ENCODE peak calls at places on chromosomes 16 and 17, in nine cellular contexts. H, G, R, J, A, B, K, D and F are unnamed samples.

GRCh38 chr17:49224198-49224996 is 6.2 kb downstream of the PHOSPHO1 start:
- DNase-seq in H (no peak), G (no peak), R (peak), J (peak), A (no peak), B (no peak), K (no peak), D (peak), F (peak)

GRCh38 chr16:69406780-69407331 is 17.6 kb upstream of the CYB5B start:
- DNase-seq in H (no peak), G (no peak), R (no peak), J (no peak), A (no peak), B (peak), K (no peak), D (no peak), F (no peak)

GRCh38 chr16:88453621-88454314 is 688 bp downstream of the ZFPM1 start:
- DNase-seq in H (no peak), G (no peak), R (peak), J (no peak), A (no peak), B (no peak), K (no peak), D (no peak), F (peak)

GRCh38 chr16:50025544-50025931 is 513 bp downstream of the CNEP1R1 start:
- DNase-seq in H (peak), G (no peak), R (no peak), J (no peak), A (peak), B (no peak), K (no peak), D (peak), F (peak)

GRCh38 chr17:72797142-72797541 is 295.3 kb downstream of the SLC39A11 start:
- DNase-seq in H (no peak), G (no peak), R (no peak), J (no peak), A (no peak), B (no peak), K (no peak), D (no peak), F (no peak)

GRCh38 chr16:87360862-87361610 is 22.5 kb downstream of the FBXO31 start:
- DNase-seq in H (no peak), G (no peak), R (no peak), J (no peak), A (no peak), B (no peak), K (no peak), D (no peak), F (no peak)

GRCh38 chr17:19744492-19744891 is 3.6 kb downstream of the ALDH3A1 start:
- DNase-seq in H (peak), G (no peak), R (no peak), J (no peak), A (no peak), B (no peak), K (no peak), D (peak), F (no peak)

GRCh38 chr16:62298567-62298966 is 262.3 kb upstream of the CDH8 start:
- DNase-seq in H (no peak), G (no peak), R (no peak), J (no peak), A (no peak), B (no peak), K (no peak), D (no peak), F (no peak)

GRCh38 chr17:75604034-75604695 is 16.6 kb downstream of the MYO15B start:
- DNase-seq in H (peak), G (no peak), R (no peak), J (no peak), A (no peak), B (no peak), K (peak), D (peak), F (no peak)

GRCh38 chr17:73586921-73587680 is 57.1 kb downstream of the SDK2 start:
- DNase-seq in H (no peak), G (no peak), R (no peak), J (no peak), A (no peak), B (peak), K (no peak), D (no peak), F (no peak)

GRCh38 chr17:60743812-60744211 is 66.2 kb downstream of the BCAS3 start:
- DNase-seq in H (no peak), G (peak), R (no peak), J (peak), A (no peak), B (peak), K (no peak), D (no peak), F (no peak)

GRCh38 chr17:10532026-10532425 is 13.7 kb upstream of the MYH1 start:
- DNase-seq in H (no peak), G (no peak), R (no peak), J (no peak), A (no peak), B (no peak), K (no peak), D (no peak), F (no peak)

GRCh38 chr17:47776330-47777197 is 43.5 kb downstream of the TBX21 start:
- DNase-seq in H (no peak), G (no peak), R (no peak), J (no peak), A (peak), B (peak), K (no peak), D (peak), F (no peak)

GRCh38 chr16:10812352-10813122 is 6.1 kb downstream of the TVP23A start:
- DNase-seq in H (no peak), G (no peak), R (no peak), J (no peak), A (no peak), B (no peak), K (no peak), D (no peak), F (no peak)

GRCh38 chr17:43952724-43953666 is 745 bp downstream of the PYY start:
- DNase-seq in H (no peak), G (no peak), R (no peak), J (no peak), A (no peak), B (no peak), K (no peak), D (no peak), F (no peak)

GRCh38 chr16:28531777-28532744 is 6.7 kb downstream of the NUPR1 start:
- DNase-seq in H (peak), G (no peak), R (no peak), J (no peak), A (no peak), B (peak), K (peak), D (peak), F (peak)

GRCh38 chr16:89297870-89298545 is 80.5 kb downstream of the ZNF778 start:
- DNase-seq in H (no peak), G (no peak), R (no peak), J (no peak), A (no peak), B (no peak), K (no peak), D (no peak), F (no peak)

GRCh38 chr16:369866-370436 is 387 bp downstream of the MRPL28 start:
- DNase-seq in H (peak), G (no peak), R (peak), J (no peak), A (no peak), B (no peak), K (peak), D (no peak), F (no peak)

GRCh38 chr16:4945560-4946502 is 8.9 kb upstream of the PPL start:
- DNase-seq in H (peak), G (peak), R (no peak), J (peak), A (no peak), B (peak), K (peak), D (no peak), F (peak)

GRCh38 chr17:4953461-4953961 is 2.6 kb downstream of the ENO3 start:
- DNase-seq in H (no peak), G (no peak), R (no peak), J (no peak), A (no peak), B (no peak), K (no peak), D (no peak), F (no peak)

GRCh38 chr16:76265434-76266045 is 11.7 kb upstream of the CNTNAP4 start:
- DNase-seq in H (no peak), G (no peak), R (no peak), J (no peak), A (peak), B (peak), K (no peak), D (peak), F (no peak)

GRCh38 chr16:73047536-73048291 is at the start of gene ZFHX3:
- DNase-seq in H (peak), G (peak), R (peak), J (peak), A (peak), B (no peak), K (peak), D (peak), F (peak)

GRCh38 chr17:75109407-75110236 is at the start of gene ARMC7:
- DNase-seq in H (peak), G (peak), R (peak), J (peak), A (peak), B (peak), K (peak), D (peak), F (peak)

GRCh38 chr16:19382084-19382801 is 35.4 kb upstream of the TMC5 start:
- DNase-seq in H (no peak), G (no peak), R (no peak), J (peak), A (no peak), B (no peak), K (no peak), D (no peak), F (no peak)

GRCh38 chr16:71311553-71312158 is 22.5 kb upstream of the CMTR2 start:
- DNase-seq in H (no peak), G (no peak), R (no peak), J (no peak), A (no peak), B (no peak), K (no peak), D (no peak), F (no peak)

GRCh38 chr17:35082073-35082657 is 18.7 kb upstream of the RFFL start:
- DNase-seq in H (no peak), G (no peak), R (no peak), J (no peak), A (no peak), B (peak), K (no peak), D (no peak), F (no peak)

GRCh38 chr17:7864995-7865650 is 7.3 kb downstream of the CYB5D1 start:
- DNase-seq in H (no peak), G (no peak), R (no peak), J (no peak), A (no peak), B (no peak), K (no peak), D (no peak), F (no peak)

GRCh38 chr16:49504023-49504364 is 130.4 kb downstream of the C16orf78 start:
- DNase-seq in H (no peak), G (no peak), R (no peak), J (no peak), A (no peak), B (no peak), K (no peak), D (no peak), F (no peak)

GRCh38 chr17:48487221-48487620 is 43.6 kb downstream of the HOXB1 start:
- DNase-seq in H (no peak), G (no peak), R (no peak), J (no peak), A (no peak), B (no peak), K (no peak), D (no peak), F (no peak)

GRCh38 chr16:733382-734207 is 6.7 kb downstream of the HAGHL start:
- DNase-seq in H (no peak), G (no peak), R (peak), J (no peak), A (no peak), B (no peak), K (peak), D (no peak), F (no peak)

GRCh38 chr17:74963656-74964055 is 8.9 kb downstream of the HID1 start:
- DNase-seq in H (no peak), G (no peak), R (no peak), J (no peak), A (peak), B (no peak), K (no peak), D (no peak), F (no peak)

GRCh38 chr17:62703269-62703775 is 75.9 kb downstream of the MRC2 start:
- DNase-seq in H (peak), G (peak), R (peak), J (no peak), A (no peak), B (no peak), K (peak), D (no peak), F (peak)

GRCh38 chr16:66510711-66511614 is 39.0 kb downstream of the TK2 start:
- DNase-seq in H (no peak), G (no peak), R (no peak), J (peak), A (no peak), B (no peak), K (peak), D (no peak), F (peak)

GRCh38 chr16:4496305-4496704 is 20.1 kb downstream of the HMOX2 start:
- DNase-seq in H (no peak), G (no peak), R (no peak), J (no peak), A (no peak), B (peak), K (no peak), D (no peak), F (no peak)

GRCh38 chr17:51097708-51098446 is 22.8 kb downstream of the SPAG9 start:
- DNase-seq in H (no peak), G (no peak), R (no peak), J (no peak), A (peak), B (no peak), K (no peak), D (peak), F (no peak)

GRCh38 chr16:4314532-4315184 is 1.2 kb upstream of the GLIS2 start:
- DNase-seq in H (peak), G (no peak), R (no peak), J (no peak), A (no peak), B (peak), K (peak), D (no peak), F (no peak)

GRCh38 chr17:73984981-73985380 is 218.5 kb upstream of the RPL38 start:
- DNase-seq in H (no peak), G (no peak), R (no peak), J (no peak), A (peak), B (no peak), K (no peak), D (no peak), F (no peak)

GRCh38 chr16:11350531-11351335 is 5.5 kb downstream of the RMI2 start:
- DNase-seq in H (no peak), G (no peak), R (no peak), J (no peak), A (no peak), B (no peak), K (no peak), D (no peak), F (no peak)

GRCh38 chr17:6775871-6776405 is at the start of gene FBXO39:
- DNase-seq in H (no peak), G (no peak), R (no peak), J (no peak), A (no peak), B (no peak), K (no peak), D (no peak), F (peak)

GRCh38 chr17:42028791-42029127 is 8.9 kb downstream of the NKIRAS2 start:
- DNase-seq in H (no peak), G (no peak), R (no peak), J (no peak), A (no peak), B (no peak), K (no peak), D (no peak), F (no peak)
- TF ChIP-seq CTCF in H (no peak), G (no peak), R (no peak), J (no peak), A (no peak), B (no peak), K (no peak), D (no peak), F (no peak)

DNA sequence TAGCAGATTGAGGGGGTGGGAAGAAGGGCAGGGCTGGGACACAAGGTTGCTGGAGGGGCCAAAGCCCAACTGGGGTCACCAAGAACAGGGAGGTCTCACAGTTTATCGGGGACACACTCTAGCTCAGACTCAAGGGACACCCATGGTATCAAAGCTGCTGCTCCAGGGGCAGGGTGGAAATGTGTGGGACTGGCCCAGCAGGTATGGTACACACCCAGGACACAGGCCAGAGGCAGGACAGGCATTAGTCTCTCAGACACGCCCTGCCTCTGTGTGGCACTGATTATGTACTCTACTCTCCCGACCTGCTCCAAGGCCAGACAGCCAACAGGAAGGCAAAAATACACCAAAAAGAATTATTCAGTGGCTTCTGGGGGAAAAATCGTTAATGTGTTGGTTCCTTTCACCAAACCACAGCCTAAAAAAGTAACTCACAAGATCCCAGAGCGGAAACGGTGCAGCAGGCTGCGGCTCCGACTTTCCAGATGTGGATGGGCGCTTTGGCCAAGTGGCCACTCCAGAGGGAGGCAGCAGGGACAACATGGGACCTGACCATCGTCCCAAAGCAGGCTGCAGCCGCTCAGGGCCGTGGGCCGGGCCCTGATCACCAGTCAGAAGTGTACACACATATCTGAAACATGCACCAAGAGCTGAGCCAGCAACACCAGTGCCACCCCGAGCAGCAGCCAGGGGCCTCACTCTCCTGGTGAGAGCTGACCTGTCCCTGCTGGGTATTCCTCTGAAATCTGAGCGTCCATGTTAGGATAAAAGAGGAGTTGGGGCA is 978 bp upstream of the SIRT7 start:
- DNase-seq in H (no peak), G (no peak), R (no peak), J (peak), A (peak), B (no peak), K (no peak), D (peak), F (peak)
- TF ChIP-seq POLR2AphosphoS5 in H (no peak), G (no peak), R (no peak), J (no peak), A (peak), B (no peak), K (no peak), D (peak), F (no peak)

DNA sequence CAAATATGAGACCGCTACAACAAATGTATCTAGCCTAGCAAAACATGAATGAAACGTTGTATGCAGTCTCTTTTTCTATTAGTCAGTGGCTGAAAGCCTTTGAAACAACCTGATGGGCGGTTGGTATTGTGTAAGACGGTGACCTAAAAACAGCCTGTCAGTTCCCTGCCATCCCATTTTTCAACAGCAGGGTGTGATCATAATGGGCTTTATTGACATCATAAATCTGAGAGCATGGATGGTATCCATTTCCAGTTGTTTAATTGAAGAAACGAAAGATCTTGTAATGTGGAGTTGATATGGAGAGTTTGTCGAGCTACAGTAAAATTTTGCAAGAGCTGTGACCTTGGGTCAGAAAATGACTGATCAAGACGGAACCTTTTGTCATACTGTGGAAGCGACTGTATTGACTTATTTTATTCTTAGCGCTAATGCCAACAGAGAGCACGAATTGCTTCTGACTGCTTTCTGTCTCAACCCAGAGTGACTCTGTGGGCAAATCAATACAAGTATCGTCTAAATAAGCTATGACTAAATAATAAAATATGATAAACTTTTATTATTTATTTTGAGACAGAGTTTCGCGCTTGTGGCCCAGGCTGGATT is 12.3 kb upstream of the MEIOB start:
- DNase-seq in H (no peak), G (no peak), R (no peak), J (no peak), A (peak), B (peak), K (no peak), D (peak), F (no peak)
- TF ChIP-seq CTCF in H (peak), G (no peak), R (peak), J (no peak), A (peak), B (peak), K (no peak), D (peak), F (no peak)

GRCh38 chr16:17026600-17027242 is 444.0 kb downstream of the XYLT1 start:
- DNase-seq in H (no peak), G (no peak), R (no peak), J (no peak), A (no peak), B (no peak), K (no peak), D (peak), F (no peak)

GRCh38 chr16:17024514-17024913 is 446.2 kb downstream of the XYLT1 start:
- DNase-seq in H (no peak), G (no peak), R (no peak), J (no peak), A (no peak), B (no peak), K (no peak), D (no peak), F (no peak)

GRCh38 chr16:17023606-17024005 is 447.2 kb downstream of the XYLT1 start:
- DNase-seq in H (no peak), G (no peak), R (no peak), J (no peak), A (no peak), B (no peak), K (no peak), D (no peak), F (no peak)

GRCh38 chr16:17029602-17030350 is 441.0 kb downstream of the XYLT1 start:
- DNase-seq in H (no peak), G (no peak), R (no peak), J (no peak), A (no peak), B (no peak), K (no peak), D (no peak), F (no peak)

DNA sequence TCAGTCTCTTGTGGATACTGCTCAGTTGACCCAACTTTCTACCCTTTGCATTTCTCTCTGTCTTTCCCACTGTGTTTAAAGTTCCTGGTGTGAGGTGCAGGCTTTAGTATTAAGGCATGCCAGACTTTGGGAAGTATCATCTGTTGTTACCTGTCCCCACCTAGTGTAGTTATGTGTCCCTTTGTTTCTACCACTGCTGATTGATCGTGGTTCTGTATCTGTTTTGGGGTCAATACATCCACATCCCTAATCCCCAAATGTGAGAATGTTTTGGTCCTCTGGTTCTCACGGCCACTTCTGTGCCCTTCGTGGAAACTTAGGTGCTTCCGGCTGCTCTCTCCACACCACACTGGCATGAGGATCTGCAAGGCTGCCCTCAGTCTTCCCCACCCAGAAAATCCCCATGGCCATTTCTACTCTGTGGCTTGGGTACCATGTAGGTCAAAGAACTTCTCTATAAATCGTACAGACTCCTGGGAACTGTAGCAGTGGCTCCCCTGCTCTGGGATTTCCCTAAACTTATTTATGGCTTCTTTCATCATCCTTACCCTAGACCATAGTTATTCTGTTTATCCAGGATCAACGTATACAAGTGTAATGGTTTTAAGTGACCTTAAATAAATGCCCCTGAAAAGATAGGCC is 443.2 kb downstream of the XYLT1 start:
- DNase-seq in H (no peak), G (no peak), R (no peak), J (no peak), A (no peak), B (no peak), K (no peak), D (no peak), F (no peak)
- TF ChIP-seq POLR2AphosphoS5 in H (no peak), G (no peak), R (no peak), J (no peak), A (no peak), B (no peak), K (no peak), D (no peak), F (no peak)